ENCODE peak calls at places on chromosomes 6 and 20, in nine cellular contexts. Z is pancreas; G is T-helper 2 cell; J is HFF-Myc; S is kidney epithelial cell; A is Right ventricle myocardium inferior; E is AG04450; C is HFFc6; L is activated T-helper 2 cell treated with anti-CD3 and anti-CD28 coated beads, Interferon-gamma antibody, Interleukin-2, Interleukin-4, amounts not matched to agents 10 μg/mL and 5 μg/mL and 100 μg/mL, durations not matched to agents 14 hours and 24 hours and 36 hours. M is an unnamed sample.

GRCh38 chr6:168937061-168937460 is 316.6 kb downstream of the THBS2 start:
- DNase-seq in C (peak; percentile 45), A (no peak), Z (no peak), J (peak; percentile 2), E (no peak), L (no peak), S (peak; percentile 9), G (no peak), M (no peak)

GRCh38 chr20:58612021-58612700 is 38.9 kb upstream of the STX16 start:
- DNase-seq in S (no peak), E (no peak), C (no peak), G (no peak), Z (no peak), L (no peak), A (no peak), J (no peak), M (no peak)

GRCh38 chr20:37501940-37502339 is 19.1 kb upstream of the NNAT start:
- DNase-seq in C (no peak), G (no peak), E (no peak), L (no peak), Z (no peak), J (no peak), A (no peak), S (no peak), M (no peak)

GRCh38 chr6:152295346-152295745 is 341.8 kb downstream of the SYNE1 start:
- DNase-seq in A (no peak), E (peak; percentile 93), J (no peak), C (peak; percentile 73), Z (no peak), G (no peak), L (no peak), S (no peak), M (no peak)

GRCh38 chr6:31243508-31243907 is 28.4 kb downstream of the HLA-C start:
- DNase-seq in S (no peak), C (no peak), L (no peak), A (no peak), J (no peak), E (no peak), G (peak; percentile 86), Z (no peak), M (no peak)

GRCh38 chr6:56226946-56227879 is 20.2 kb downstream of the COL21A1 start:
- DNase-seq in Z (no peak), A (no peak), G (no peak), S (no peak), L (no peak), E (no peak), J (peak; percentile 88), C (peak; percentile 12), M (no peak)

GRCh38 chr6:132590362-132590761 is 821 bp upstream of the TAAR5 start:
- DNase-seq in S (no peak), J (no peak), G (no peak), Z (no peak), C (no peak), E (no peak), L (no peak), A (no peak), M (no peak)

GRCh38 chr20:64236137-64237088 is 19.1 kb upstream of the PCMTD2 start:
- DNase-seq in S (no peak), J (no peak), Z (no peak), L (no peak), G (no peak), C (no peak), E (no peak), A (peak; percentile 32), M (no peak)

GRCh38 chr6:26501482-26501986 is 1.4 kb downstream of the BTN1A1 start:
- DNase-seq in C (no peak), Z (peak; percentile 14), J (no peak), E (no peak), S (no peak), G (peak; percentile 51), A (peak; percentile 73), L (peak; percentile 18), M (no peak)

GRCh38 chr6:143607168-143607567 is 70.6 kb upstream of the PHACTR2 start:
- DNase-seq in C (no peak), E (no peak), J (no peak), S (no peak), L (no peak), Z (no peak), A (no peak), G (no peak), M (no peak)

GRCh38 chr20:59920944-59921343 is 12.5 kb downstream of the SYCP2 start:
- DNase-seq in J (no peak), G (no peak), L (no peak), S (no peak), Z (no peak), E (no peak), A (no peak), C (no peak), M (no peak)

GRCh38 chr20:48773837-48774418 is 53.9 kb downstream of the PREX1 start:
- DNase-seq in A (no peak), L (no peak), Z (no peak), C (no peak), E (no peak), J (no peak), G (no peak), S (no peak), M (no peak)

GRCh38 chr20:48578397-48579098 is 249.3 kb downstream of the PREX1 start:
- DNase-seq in G (no peak), J (no peak), E (no peak), S (no peak), L (no peak), A (no peak), C (no peak), Z (no peak), M (no peak)

GRCh38 chr6:89944826-89945407 is 50.6 kb downstream of the GJA10 start:
- DNase-seq in C (peak; percentile 23), L (no peak), E (no peak), J (no peak), G (peak; percentile 48), Z (no peak), A (no peak), S (no peak), M (no peak)

M was measured in keratinocyte.